ENCODE peak calls at places on chromosomes 7 and 10, in four cellular contexts. One of them, this sample, is unnamed.

GRCh38 chr7:30201161-30201666 is 66.4 kb downstream of the MTURN start:
- DNase-seq in stimulated activated CD8-positive, alpha-beta memory T cell treated with anti-CD3 and anti-CD28 coated beads, Interleukin-12 subunit alpha, Interleukin-12 subunit beta, amount 100 ng/mL, for 4 hours: no peak
- DNase-seq in NB4: no peak
- DNase-seq in ureter: no peak
- DNase-seq in this sample: no peak

GRCh38 chr7:45069444-45070253 is 19.1 kb downstream of the NACAD start:
- DNase-seq in stimulated activated CD8-positive, alpha-beta memory T cell treated with anti-CD3 and anti-CD28 coated beads, Interleukin-12 subunit alpha, Interleukin-12 subunit beta, amount 100 ng/mL, for 4 hours: no peak
- DNase-seq in NB4: no peak
- DNase-seq in ureter: no peak
- DNase-seq in this sample: no peak

GRCh38 chr7:24503511-24503910 is 69.7 kb upstream of the PALS2 start:
- DNase-seq in stimulated activated CD8-positive, alpha-beta memory T cell treated with anti-CD3 and anti-CD28 coated beads, Interleukin-12 subunit alpha, Interleukin-12 subunit beta, amount 100 ng/mL, for 4 hours: no peak
- DNase-seq in NB4: no peak
- DNase-seq in ureter: no peak
- DNase-seq in this sample: no peak

GRCh38 chr10:111240348-111240747 is 163.5 kb downstream of the ADRA2A start:
- DNase-seq in stimulated activated CD8-positive, alpha-beta memory T cell treated with anti-CD3 and anti-CD28 coated beads, Interleukin-12 subunit alpha, Interleukin-12 subunit beta, amount 100 ng/mL, for 4 hours: no peak
- DNase-seq in NB4: no peak
- DNase-seq in ureter: no peak
- DNase-seq in this sample: no peak

GRCh38 chr10:97781541-97782331 is 9.9 kb upstream of the SFRP5 start:
- DNase-seq in stimulated activated CD8-positive, alpha-beta memory T cell treated with anti-CD3 and anti-CD28 coated beads, Interleukin-12 subunit alpha, Interleukin-12 subunit beta, amount 100 ng/mL, for 4 hours: no peak
- DNase-seq in NB4: no peak
- DNase-seq in ureter: no peak
- DNase-seq in this sample: no peak

GRCh38 chr10:118373786-118374185 is 31.7 kb upstream of the FAM204A start:
- DNase-seq in stimulated activated CD8-positive, alpha-beta memory T cell treated with anti-CD3 and anti-CD28 coated beads, Interleukin-12 subunit alpha, Interleukin-12 subunit beta, amount 100 ng/mL, for 4 hours: no peak
- DNase-seq in NB4: no peak
- DNase-seq in ureter: no peak
- DNase-seq in this sample: no peak

GRCh38 chr7:106423836-106424475 is 139.2 kb upstream of the NAMPT start:
- DNase-seq in stimulated activated CD8-positive, alpha-beta memory T cell treated with anti-CD3 and anti-CD28 coated beads, Interleukin-12 subunit alpha, Interleukin-12 subunit beta, amount 100 ng/mL, for 4 hours: no peak
- DNase-seq in NB4: no peak
- DNase-seq in ureter: no peak
- DNase-seq in this sample: no peak

GRCh38 chr7:145212050-145212449 is 376.2 kb upstream of the TPK1 start:
- DNase-seq in stimulated activated CD8-positive, alpha-beta memory T cell treated with anti-CD3 and anti-CD28 coated beads, Interleukin-12 subunit alpha, Interleukin-12 subunit beta, amount 100 ng/mL, for 4 hours: no peak
- DNase-seq in NB4: no peak
- DNase-seq in ureter: no peak
- DNase-seq in this sample: peak; percentile 52

GRCh38 chr7:66205736-66206080 is 574 bp downstream of the TPST1 start:
- DNase-seq in stimulated activated CD8-positive, alpha-beta memory T cell treated with anti-CD3 and anti-CD28 coated beads, Interleukin-12 subunit alpha, Interleukin-12 subunit beta, amount 100 ng/mL, for 4 hours: no peak
- DNase-seq in NB4: no peak
- DNase-seq in ureter: no peak
- DNase-seq in this sample: no peak

GRCh38 chr10:12214763-12215218 is 18.8 kb downstream of the CDC123 start:
- DNase-seq in stimulated activated CD8-positive, alpha-beta memory T cell treated with anti-CD3 and anti-CD28 coated beads, Interleukin-12 subunit alpha, Interleukin-12 subunit beta, amount 100 ng/mL, for 4 hours: no peak
- DNase-seq in NB4: peak; percentile 56
- DNase-seq in ureter: no peak
- DNase-seq in this sample: peak; percentile 42

GRCh38 chr7:156768698-156769472 is 124.1 kb downstream of the LMBR1 start:
- DNase-seq in stimulated activated CD8-positive, alpha-beta memory T cell treated with anti-CD3 and anti-CD28 coated beads, Interleukin-12 subunit alpha, Interleukin-12 subunit beta, amount 100 ng/mL, for 4 hours: no peak
- DNase-seq in NB4: peak; percentile 14
- DNase-seq in ureter: no peak
- DNase-seq in this sample: no peak

GRCh38 chr10:71471031-71471430 is 74.3 kb downstream of the CDH23 start:
- DNase-seq in stimulated activated CD8-positive, alpha-beta memory T cell treated with anti-CD3 and anti-CD28 coated beads, Interleukin-12 subunit alpha, Interleukin-12 subunit beta, amount 100 ng/mL, for 4 hours: no peak
- DNase-seq in NB4: no peak
- DNase-seq in ureter: no peak
- DNase-seq in this sample: no peak

GRCh38 chr7:115406216-115406615 is 484.3 kb downstream of the MDFIC start:
- DNase-seq in stimulated activated CD8-positive, alpha-beta memory T cell treated with anti-CD3 and anti-CD28 coated beads, Interleukin-12 subunit alpha, Interleukin-12 subunit beta, amount 100 ng/mL, for 4 hours: no peak
- DNase-seq in NB4: no peak
- DNase-seq in ureter: no peak
- DNase-seq in this sample: no peak

GRCh38 chr7:99505324-99505662 is 831 bp downstream of the ZKSCAN5 start:
- DNase-seq in stimulated activated CD8-positive, alpha-beta memory T cell treated with anti-CD3 and anti-CD28 coated beads, Interleukin-12 subunit alpha, Interleukin-12 subunit beta, amount 100 ng/mL, for 4 hours: no peak
- DNase-seq in NB4: no peak
- DNase-seq in ureter: no peak
- DNase-seq in this sample: no peak

GRCh38 chr10:44809652-44810051 is 101.5 kb upstream of the TMEM72 start:
- DNase-seq in stimulated activated CD8-positive, alpha-beta memory T cell treated with anti-CD3 and anti-CD28 coated beads, Interleukin-12 subunit alpha, Interleukin-12 subunit beta, amount 100 ng/mL, for 4 hours: no peak
- DNase-seq in NB4: peak; percentile 12
- DNase-seq in ureter: no peak
- DNase-seq in this sample: no peak

GRCh38 chr10:60963441-60964256 is 19.7 kb upstream of the RHOBTB1 start:
- DNase-seq in stimulated activated CD8-positive, alpha-beta memory T cell treated with anti-CD3 and anti-CD28 coated beads, Interleukin-12 subunit alpha, Interleukin-12 subunit beta, amount 100 ng/mL, for 4 hours: no peak
- DNase-seq in NB4: no peak
- DNase-seq in ureter: no peak
- DNase-seq in this sample: no peak